ENCODE peak calls at places on chromosomes 16 and 17, in five cellular contexts. K is ovary, I is neural progenitor cell, T is uterus, S is tibial nerve. M is an unnamed sample.

GRCh38 chr17:76909971-76910760 is 42.0 kb downstream of the MGAT5B start:
- DNase-seq in K (peak; percentile 68), I (peak; percentile 91), T (no peak), S (no peak), M (no peak)

GRCh38 chr17:61260061-61260797 is 139.4 kb upstream of the TBX2 start:
- DNase-seq in K (no peak), I (no peak), T (no peak), S (no peak), M (no peak)

GRCh38 chr17:33240397-33240796 is 52.7 kb downstream of the ASIC2 start:
- DNase-seq in K (no peak), I (peak; percentile 46), T (no peak), S (no peak), M (no peak)

GRCh38 chr17:45997624-45998023 is 1.4 kb upstream of the STH start:
- DNase-seq in K (no peak), I (no peak), T (no peak), S (no peak), M (no peak)

GRCh38 chr17:17713839-17714238 is 32.6 kb downstream of the RAI1 start:
- DNase-seq in K (no peak), I (no peak), T (no peak), S (no peak), M (no peak)

GRCh38 chr16:49756971-49757743 is 98.8 kb downstream of the ZNF423 start:
- DNase-seq in K (no peak), I (no peak), T (no peak), S (no peak), M (no peak)

GRCh38 chr17:79109584-79109983 is 35.0 kb downstream of the ENGASE start:
- DNase-seq in K (no peak), I (peak; percentile 69), T (no peak), S (no peak), M (no peak)

GRCh38 chr17:75130632-75131277 is 787 bp downstream of the NT5C start:
- DNase-seq in K (peak; percentile 73), I (peak; percentile 87), T (no peak), S (no peak), M (no peak)

GRCh38 chr16:8590161-8590688 is at the start of gene TMEM114:
- DNase-seq in K (no peak), I (peak; percentile 61), T (no peak), S (no peak), M (no peak)

GRCh38 chr16:746637-747036 is 5.8 kb upstream of the CIAO3 start:
- DNase-seq in K (no peak), I (no peak), T (no peak), S (no peak), M (no peak)

GRCh38 chr17:33292981-33293867 is at the start of gene ASIC2:
- DNase-seq in K (peak; percentile 40), I (peak; percentile 89), T (no peak), S (no peak), M (no peak)

DNA sequence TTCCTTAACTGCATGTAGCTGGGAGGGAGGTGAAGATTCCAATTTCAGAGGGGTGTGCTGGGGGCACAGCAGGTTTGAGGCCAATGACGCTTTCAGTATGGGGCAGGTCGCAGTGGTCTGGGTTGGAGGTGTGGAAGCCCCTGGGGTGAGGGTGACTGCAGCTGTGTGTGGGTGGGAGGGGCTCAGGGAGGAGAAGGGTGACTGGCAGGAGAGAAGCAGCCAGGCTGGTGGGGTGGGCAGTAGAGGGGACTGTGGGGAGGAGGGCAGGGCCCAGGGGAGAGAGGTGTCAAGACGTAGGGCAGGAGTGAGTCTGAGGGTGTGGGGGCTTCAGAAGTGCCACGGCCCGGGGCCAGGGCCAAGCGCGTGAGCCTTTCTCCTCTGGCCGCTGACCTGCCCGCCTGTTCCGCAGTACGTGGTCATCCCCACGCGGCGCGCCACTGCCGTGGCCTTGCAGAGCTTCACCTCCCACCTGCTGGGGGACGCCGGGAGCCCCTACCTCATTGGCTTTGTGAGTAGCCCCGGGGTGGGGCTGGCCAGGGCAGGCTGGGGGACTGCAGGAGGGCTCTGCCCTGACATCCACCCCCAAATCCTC is 19.4 kb downstream of the MYBBP1A start:
- DNase-seq in K (peak; percentile 61), I (no peak), T (no peak), S (no peak), M (no peak)
- H3K4me3 ChIP-seq in K (peak overlapping the region; percentile 12), I (no peak overlapping the region), T (no peak overlapping the region), S (no peak overlapping the region), M (peak overlapping the region; percentile 55)

GRCh38 chr16:82867425-82867824 is 240.7 kb downstream of the CDH13 start:
- DNase-seq in K (no peak), I (no peak), T (no peak), S (no peak), M (no peak)
- H3K27ac ChIP-seq in K (no peak overlapping the region), I (no peak overlapping the region), T (no peak overlapping the region), S (no peak overlapping the region), M (no peak overlapping the region)

GRCh38 chr16:28291651-28292626 is at the start of gene SBK1:
- DNase-seq in K (peak; percentile 83), I (peak; percentile 95), T (peak; percentile 60), S (peak; percentile 17), M (no peak)

GRCh38 chr16:28292731-28293588 is 635 bp downstream of the SBK1 start:
- DNase-seq in K (peak; percentile 36), I (peak; percentile 88), T (no peak), S (no peak), M (no peak)

GRCh38 chr16:28289939-28290862 is 2.1 kb upstream of the SBK1 start:
- DNase-seq in K (no peak), I (no peak), T (no peak), S (no peak), M (no peak)

GRCh38 chr16:28288117-28288516 is 4.2 kb upstream of the SBK1 start:
- DNase-seq in K (no peak), I (no peak), T (no peak), S (no peak), M (no peak)

GRCh38 chr16:28289106-28289505 is 3.2 kb upstream of the SBK1 start:
- DNase-seq in K (no peak), I (no peak), T (no peak), S (no peak), M (no peak)
- TF ChIP-seq CTCF in K (no peak), I (no peak), T (no peak), S (no peak), M (no peak)

DNA sequence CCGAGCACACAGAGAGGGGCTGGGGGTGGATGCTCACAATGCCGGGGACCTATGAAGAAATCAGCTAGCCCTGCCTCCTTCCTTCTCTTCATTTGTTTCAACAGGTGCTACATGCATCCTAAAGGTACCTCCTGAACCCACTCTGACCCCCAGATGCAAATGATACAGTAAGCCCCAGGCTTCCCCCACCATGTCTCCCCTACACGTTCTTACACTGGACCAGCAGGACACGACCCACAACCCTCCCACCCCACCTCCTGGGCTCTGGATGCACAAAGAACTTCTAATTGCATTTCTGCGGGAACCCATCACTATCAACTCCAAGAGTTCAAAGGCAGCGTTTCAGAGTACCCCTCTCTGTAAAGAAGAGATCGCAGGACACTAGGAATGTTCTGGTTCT is 2.1 kb downstream of the XYLT1 start:
- DNase-seq in K (no peak), I (peak; percentile 7), T (no peak), S (no peak), M (no peak)
- H3K4me3 ChIP-seq in K (peak overlapping the region; percentile 70), I (peak overlapping the region; percentile 82), T (peak overlapping the region; percentile 54), S (peak overlapping the region; percentile 62), M (peak overlapping the region; percentile 86)

M was measured in coronary artery.